ENCODE peak calls at places on chromosomes 7 and 10, in nine cellular contexts. R is OCI-LY7; B is lung; L is glutamatergic neuron; C is AG09309; X is body of pancreas; K is fibroblast of the aortic adventitia; W is CD8-positive, alpha-beta T cell; S is fibroblast of mammary gland. J is an unnamed sample.

GRCh38 chr7:113825832-113826231 is 93.0 kb downstream of the PPP1R3A start:
- DNase-seq in R (no peak), B (no peak), L (no peak), C (no peak), X (no peak), K (no peak), W (no peak), S (no peak), J (no peak)

GRCh38 chr10:87092861-87093460 is 1.7 kb downstream of the GLUD1 start:
- DNase-seq in R (peak), B (no peak), L (no peak), C (no peak), X (peak), K (no peak), W (peak), S (peak), J (no peak)

GRCh38 chr10:77622822-77623410 is 14.7 kb downstream of the KCNMA1 start:
- DNase-seq in R (no peak), B (no peak), L (no peak), C (no peak), X (no peak), K (no peak), W (no peak), S (no peak), J (no peak)

GRCh38 chr7:117597755-117598154 is 117.9 kb downstream of the CFTR start:
- DNase-seq in R (no peak), B (no peak), L (no peak), C (no peak), X (no peak), K (no peak), W (no peak), S (no peak), J (no peak)

GRCh38 chr7:29017666-29018065 is 59.5 kb upstream of the TRIL start:
- DNase-seq in R (no peak), B (no peak), L (no peak), C (no peak), X (no peak), K (peak), W (no peak), S (peak), J (no peak)

GRCh38 chr7:87128883-87129282 is 23.4 kb upstream of the DMTF1 start:
- DNase-seq in R (no peak), B (no peak), L (no peak), C (no peak), X (no peak), K (no peak), W (no peak), S (no peak), J (no peak)

GRCh38 chr7:26490631-26491624 is 199.3 kb downstream of the SNX10 start:
- DNase-seq in R (no peak), B (no peak), L (no peak), C (no peak), X (no peak), K (no peak), W (no peak), S (no peak), J (no peak)

GRCh38 chr10:108877130-108877529 is 1046.2 kb downstream of the XPNPEP1 start:
- DNase-seq in R (no peak), B (no peak), L (no peak), C (no peak), X (no peak), K (peak), W (no peak), S (peak), J (no peak)

GRCh38 chr10:103584216-103585010 is 90.9 kb downstream of the NEURL1 start:
- DNase-seq in R (peak), B (no peak), L (no peak), C (no peak), X (no peak), K (no peak), W (peak), S (peak), J (no peak)

DNA sequence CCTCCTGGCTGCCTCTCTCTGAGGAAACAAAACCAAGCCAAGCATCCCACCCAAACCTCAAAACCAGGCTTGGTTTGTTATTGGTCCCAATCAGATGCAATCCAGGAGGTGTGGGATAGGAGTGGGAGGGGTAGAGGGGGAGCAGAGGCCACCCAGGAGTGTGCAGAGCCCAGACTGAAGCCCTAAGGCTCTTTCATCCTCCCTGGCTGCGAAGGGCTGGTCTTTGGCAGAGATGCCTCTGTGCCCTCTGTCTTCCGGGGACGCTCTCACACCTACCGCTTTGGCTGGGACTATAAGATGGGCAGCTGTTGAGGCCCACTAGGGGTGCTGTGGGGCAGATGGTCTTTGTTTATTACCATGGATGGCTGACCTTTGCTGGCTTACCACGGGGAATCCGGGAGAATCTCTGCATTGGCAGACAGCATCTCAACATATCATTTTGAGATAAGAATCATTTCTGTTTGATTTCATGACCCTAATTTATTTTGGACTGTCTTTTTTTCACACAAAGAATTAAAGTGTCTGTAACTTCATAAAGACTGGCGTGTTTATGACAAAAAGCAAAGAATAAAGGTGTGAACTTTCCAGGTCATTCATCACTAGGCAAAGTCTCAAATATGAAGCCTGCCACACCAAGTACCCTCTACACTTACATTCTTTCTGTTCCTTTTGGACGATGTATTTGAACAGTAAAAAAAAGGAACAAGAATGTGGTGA is 6.5 kb upstream of the DENND2A start:
- DNase-seq in R (peak), B (no peak), L (peak), C (no peak), X (peak), K (peak), W (peak), S (no peak), J (no peak)
- TF ChIP-seq CTCF in R (peak), B (no peak), L (peak), C (peak), X (peak), K (peak), W (peak), S (peak), J (peak)

DNA sequence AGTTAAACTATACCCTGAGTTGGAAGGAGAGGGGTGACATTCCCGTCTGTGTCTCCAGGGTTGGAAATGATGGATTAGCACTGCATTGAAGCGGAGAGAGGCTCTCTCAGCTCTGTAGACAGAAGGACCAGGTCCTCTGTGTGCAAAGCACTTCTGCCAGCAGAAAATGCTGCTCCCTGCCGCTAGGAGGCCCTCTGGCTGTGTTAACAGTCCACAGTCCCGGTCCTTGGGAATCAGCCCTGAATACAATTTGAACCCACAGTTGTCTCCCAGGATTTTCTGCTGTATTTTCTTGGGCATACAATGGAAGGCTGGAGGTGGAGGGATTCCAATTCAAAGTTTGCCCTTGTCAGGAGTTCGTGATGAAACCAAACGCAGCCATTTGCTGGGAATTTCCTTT is 205.1 kb downstream of the GLRX3 start:
- DNase-seq in R (peak), B (no peak), L (peak), C (no peak), X (peak), K (no peak), W (no peak), S (no peak), J (peak)
- TF ChIP-seq CTCF in R (peak), B (no peak), L (peak), C (no peak), X (peak), K (no peak), W (no peak), S (no peak), J (peak)

GRCh38 chr7:3301472-3301778 is 373 bp downstream of the SDK1 start:
- DNase-seq in R (no peak), B (no peak), L (no peak), C (no peak), X (no peak), K (no peak), W (no peak), S (no peak), J (no peak)

GRCh38 chr7:3301831-3302618 is 973 bp downstream of the SDK1 start:
- DNase-seq in R (no peak), B (no peak), L (peak), C (no peak), X (peak), K (peak), W (peak), S (peak), J (peak)

GRCh38 chr7:3302681-3303320 is 1.7 kb downstream of the SDK1 start:
- DNase-seq in R (no peak), B (no peak), L (no peak), C (no peak), X (no peak), K (no peak), W (no peak), S (no peak), J (no peak)

GRCh38 chr7:3300221-3300650 is 816 bp upstream of the SDK1 start:
- DNase-seq in R (no peak), B (no peak), L (no peak), C (no peak), X (peak), K (no peak), W (no peak), S (peak), J (no peak)

GRCh38 chr7:3300651-3301471 is at the start of gene SDK1:
- DNase-seq in R (peak), B (peak), L (peak), C (peak), X (peak), K (peak), W (peak), S (peak), J (peak)
- TF ChIP-seq CTCF in R (peak), B (peak), L (peak), C (peak), X (peak), K (peak), W (peak), S (peak), J (peak)

DNA sequence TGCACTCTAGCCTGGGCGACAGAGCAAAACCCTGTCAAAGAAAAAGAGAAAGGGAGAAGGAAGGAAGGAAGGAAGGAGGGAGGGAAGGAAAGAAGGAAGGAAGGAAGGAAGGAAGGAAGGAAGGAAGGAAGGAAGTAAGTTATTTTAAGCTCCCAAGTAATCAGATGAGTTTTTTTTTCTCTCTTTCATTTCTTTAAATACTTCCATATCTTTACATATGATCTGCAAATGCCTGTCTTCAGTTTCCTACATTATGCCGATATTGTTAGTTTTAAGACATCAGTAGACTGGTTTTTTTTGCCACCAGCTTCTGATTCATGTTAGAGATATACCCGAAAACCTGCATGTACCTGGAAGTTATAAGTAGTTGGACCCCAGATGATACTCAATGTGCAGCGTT is 172.6 kb upstream of the FZD1 start:
- DNase-seq in R (no peak), B (no peak), L (no peak), C (no peak), X (no peak), K (no peak), W (no peak), S (no peak), J (no peak)
- TF ChIP-seq CTCF in R (no peak), B (no peak), L (no peak), C (no peak), X (no peak), K (no peak), W (no peak), S (no peak), J (no peak)

J was measured in progenitor cell of endocrine pancreas.